ENCODE peak calls at places on chromosomes 16 and 17, in nine cellular contexts. T is mammary epithelial cell, H is sigmoid colon, C is lower lobe of right lung, B is RWPE1, J is AG10803, M is PC-3, I is AG04450, A is endothelial cell. E is an unnamed sample.

GRCh38 chr16:2737238-2737605 is 15.2 kb upstream of the SRRM2 start:
- DNase-seq in T (no peak), H (no peak), C (no peak), B (no peak), J (no peak), M (no peak), I (no peak), A (no peak), E (no peak)

GRCh38 chr17:27495460-27495859 is 39.2 kb downstream of the KSR1 start:
- DNase-seq in T (no peak), H (no peak), C (no peak), B (no peak), J (no peak), M (no peak), I (no peak), A (no peak), E (no peak)

GRCh38 chr16:12484987-12485386 is 318.7 kb downstream of the CPPED1 start:
- DNase-seq in T (no peak), H (no peak), C (no peak), B (no peak), J (no peak), M (no peak), I (no peak), A (no peak), E (no peak)

GRCh38 chr17:48307814-48308411 is 122.1 kb downstream of the SKAP1 start:
- DNase-seq in T (peak; percentile 37), H (peak; percentile 69), C (peak; percentile 50), B (peak; percentile 49), J (peak; percentile 75), M (peak; percentile 84), I (peak; percentile 32), A (peak; percentile 63), E (peak; percentile 49)

GRCh38 chr17:38338053-38338452 is 5.7 kb downstream of the GPR179 start:
- DNase-seq in T (no peak), H (no peak), C (no peak), B (no peak), J (no peak), M (no peak), I (no peak), A (no peak), E (no peak)

GRCh38 chr16:49919327-49919726 is 63.4 kb upstream of the ZNF423 start:
- DNase-seq in T (no peak), H (no peak), C (no peak), B (no peak), J (no peak), M (no peak), I (no peak), A (no peak), E (no peak)

GRCh38 chr17:5832886-5833285 is 237.3 kb upstream of the WSCD1 start:
- DNase-seq in T (peak; percentile 84), H (no peak), C (no peak), B (peak; percentile 78), J (peak; percentile 74), M (peak; percentile 83), I (peak; percentile 39), A (no peak), E (peak; percentile 63)

GRCh38 chr17:45221081-45221996 is at the start of gene FMNL1:
- DNase-seq in T (no peak), H (no peak), C (peak; percentile 86), B (no peak), J (peak; percentile 15), M (peak; percentile 35), I (no peak), A (no peak), E (no peak)

GRCh38 chr17:44007346-44008204 is 3.2 kb downstream of the NAGS start:
- DNase-seq in T (peak; percentile 15), H (peak; percentile 69), C (no peak), B (no peak), J (no peak), M (peak; percentile 26), I (no peak), A (no peak), E (no peak)

GRCh38 chr16:50024207-50024606 is 818 bp upstream of the CNEP1R1 start:
- DNase-seq in T (no peak), H (no peak), C (no peak), B (no peak), J (no peak), M (no peak), I (no peak), A (no peak), E (no peak)

GRCh38 chr17:73017653-73018052 is 74.8 kb downstream of the SLC39A11 start:
- DNase-seq in T (no peak), H (no peak), C (no peak), B (no peak), J (peak; percentile 84), M (peak; percentile 37), I (peak; percentile 41), A (no peak), E (peak; percentile 88)

GRCh38 chr17:48234922-48235321 is 127.4 kb downstream of the SNX11 start:
- DNase-seq in T (no peak), H (no peak), C (no peak), B (no peak), J (no peak), M (no peak), I (no peak), A (no peak), E (no peak)

GRCh38 chr17:69654981-69655581 is 240.6 kb downstream of the MAP2K6 start:
- DNase-seq in T (peak; percentile 72), H (no peak), C (no peak), B (peak; percentile 32), J (peak; percentile 90), M (peak; percentile 94), I (peak; percentile 83), A (no peak), E (peak; percentile 85)

GRCh38 chr16:82603784-82604411 is 22.9 kb upstream of the CDH13 start:
- DNase-seq in T (peak; percentile 62), H (no peak), C (no peak), B (peak; percentile 49), J (peak; percentile 72), M (peak; percentile 47), I (peak; percentile 32), A (peak; percentile 50), E (peak; percentile 68)

GRCh38 chr17:18006495-18007239 is 32.3 kb downstream of the ATPAF2 start:
- DNase-seq in T (no peak), H (no peak), C (no peak), B (no peak), J (no peak), M (no peak), I (no peak), A (no peak), E (no peak)

GRCh38 chr17:65407017-65407416 is 154.4 kb downstream of the AXIN2 start:
- DNase-seq in T (no peak), H (no peak), C (no peak), B (no peak), J (peak; percentile 79), M (no peak), I (no peak), A (no peak), E (no peak)

DNA sequence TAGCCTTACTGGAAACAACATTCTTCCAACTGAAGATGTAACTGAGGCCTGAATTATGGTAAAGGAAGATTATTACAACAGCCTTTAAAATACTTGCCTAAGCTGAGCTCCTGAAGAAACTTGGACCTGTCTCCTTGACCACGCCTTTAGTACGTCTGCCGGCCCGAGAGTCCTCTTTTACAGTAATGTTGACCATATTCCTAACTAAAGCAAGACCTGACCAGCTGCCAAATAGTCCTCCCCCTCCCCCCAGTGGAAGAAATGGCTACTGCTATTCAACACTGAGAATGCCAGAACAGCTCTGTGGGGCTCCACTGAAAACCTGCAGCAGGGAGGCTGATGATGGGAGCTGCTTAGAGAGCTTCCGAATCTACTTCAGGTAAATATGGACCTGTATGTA is 12.6 kb upstream of the FOXJ1 start:
- DNase-seq in T (no peak), H (peak; percentile 69), C (no peak), B (no peak), J (peak; percentile 11), M (no peak), I (no peak), A (no peak), E (peak; percentile 30)
- TF ChIP-seq CTCF in T (peak; percentile 29), H (peak; percentile 28), C (no peak), B (no peak), J (peak; percentile 31), M (no peak), I (peak; percentile 42), A (peak; percentile 19), E (peak; percentile 57)

GRCh38 chr17:7295230-7296180 is 1.1 kb upstream of the YBX2 start:
- DNase-seq in T (no peak), H (no peak), C (no peak), B (no peak), J (no peak), M (peak; percentile 47), I (no peak), A (no peak), E (no peak)
- TF ChIP-seq CTCF in T (no peak), H (no peak), C (no peak), B (no peak), J (no peak), M (no peak), I (no peak), A (no peak), E (no peak)

GRCh38 chr17:14197582-14197981 is 39.1 kb downstream of the CDRT15 start:
- DNase-seq in T (no peak), H (no peak), C (no peak), B (no peak), J (no peak), M (no peak), I (no peak), A (no peak), E (no peak)

GRCh38 chr17:14198013-14198412 is 38.6 kb downstream of the CDRT15 start:
- DNase-seq in T (no peak), H (no peak), C (peak; percentile 78), B (no peak), J (no peak), M (no peak), I (no peak), A (no peak), E (no peak)

GRCh38 chr17:14198575-14198974 is 38.1 kb downstream of the CDRT15 start:
- DNase-seq in T (no peak), H (no peak), C (no peak), B (no peak), J (no peak), M (no peak), I (no peak), A (no peak), E (no peak)

GRCh38 chr17:14200354-14200753 is 36.3 kb downstream of the CDRT15 start:
- DNase-seq in T (no peak), H (no peak), C (no peak), B (no peak), J (no peak), M (no peak), I (no peak), A (no peak), E (no peak)

GRCh38 chr17:14196337-14196997 is 40.2 kb downstream of the CDRT15 start:
- DNase-seq in T (no peak), H (no peak), C (no peak), B (no peak), J (no peak), M (no peak), I (no peak), A (no peak), E (no peak)
- TF ChIP-seq CTCF in T (peak; percentile 31), H (no peak), C (peak; percentile 31), B (no peak), J (no peak), M (peak; percentile 51), I (peak; percentile 22), A (peak; percentile 23), E (peak; percentile 46)

DNA sequence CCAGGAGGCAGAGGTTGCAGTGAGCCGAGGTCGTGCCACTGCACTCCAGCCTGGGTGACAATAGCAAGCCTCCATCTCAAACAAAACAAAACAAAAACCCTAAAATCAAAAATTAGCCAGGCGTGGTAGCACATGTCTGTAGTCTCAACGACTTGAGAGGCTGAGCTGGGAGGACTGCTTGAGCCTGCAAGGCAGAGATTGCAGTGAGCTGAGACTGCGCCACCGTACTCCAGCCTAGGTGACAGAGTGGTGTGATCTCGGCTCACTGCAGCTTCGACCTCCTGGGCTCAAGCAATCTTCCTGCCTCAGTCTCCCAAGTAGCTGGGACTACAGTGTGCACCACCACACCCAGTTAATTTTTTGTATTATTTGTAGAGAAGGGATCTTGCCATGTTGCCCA is 87.6 kb downstream of the MYH11 start:
- DNase-seq in T (no peak), H (no peak), C (no peak), B (no peak), J (no peak), M (no peak), I (no peak), A (no peak), E (no peak)
- TF ChIP-seq CTCF in T (no peak), H (no peak), C (no peak), B (no peak), J (no peak), M (no peak), I (no peak), A (no peak), E (no peak)

E was measured in HFFc6.